ENCODE peak calls at places on chromosome 3, in five cellular contexts. One of them, this sample, is unnamed.
A peak's percentile ranks its signal among the peaks of the same experiment; 100 is the strongest.

GRCh38 chr3:9937839-9938238 is 4.2 kb downstream of the CRELD1 start:
- DNase-seq in ovary: no peak
- DNase-seq in upper lobe of left lung: no peak
- DNase-seq in endothelial cell of umbilical vein: no peak
- DNase-seq in right lobe of liver: no peak
- DNase-seq in this sample: no peak

GRCh38 chr3:184320099-184320445 is 5.7 kb downstream of the EIF4G1 start:
- DNase-seq in ovary: peak; percentile 99
- DNase-seq in upper lobe of left lung: peak; percentile 98
- DNase-seq in endothelial cell of umbilical vein: peak; percentile 94
- DNase-seq in right lobe of liver: peak; percentile 98
- DNase-seq in this sample: peak; percentile 98

GRCh38 chr3:16151109-16151508 is 23.4 kb upstream of the GALNT15 start:
- DNase-seq in ovary: peak; percentile 72
- DNase-seq in upper lobe of left lung: peak; percentile 48
- DNase-seq in endothelial cell of umbilical vein: peak; percentile 36
- DNase-seq in right lobe of liver: peak; percentile 67
- DNase-seq in this sample: no peak

GRCh38 chr3:16441306-16441898 is 72.1 kb downstream of the RFTN1 start:
- DNase-seq in ovary: no peak
- DNase-seq in upper lobe of left lung: no peak
- DNase-seq in endothelial cell of umbilical vein: no peak
- DNase-seq in right lobe of liver: no peak
- DNase-seq in this sample: no peak

GRCh38 chr3:4948395-4948794 is 30.8 kb upstream of the BHLHE40 start:
- DNase-seq in ovary: no peak
- DNase-seq in upper lobe of left lung: no peak
- DNase-seq in endothelial cell of umbilical vein: no peak
- DNase-seq in right lobe of liver: no peak
- DNase-seq in this sample: no peak

GRCh38 chr3:188090626-188091309 is 63.2 kb upstream of the LPP start:
- DNase-seq in ovary: no peak
- DNase-seq in upper lobe of left lung: no peak
- DNase-seq in endothelial cell of umbilical vein: no peak
- DNase-seq in right lobe of liver: no peak
- DNase-seq in this sample: no peak

GRCh38 chr3:53890726-53891499 is 746 bp downstream of the SELENOK start:
- DNase-seq in ovary: no peak
- DNase-seq in upper lobe of left lung: peak; percentile 43
- DNase-seq in endothelial cell of umbilical vein: peak; percentile 53
- DNase-seq in right lobe of liver: no peak
- DNase-seq in this sample: peak; percentile 8

GRCh38 chr3:14624498-14624897 is 27.1 kb upstream of the CCDC174 start:
- DNase-seq in ovary: no peak
- DNase-seq in upper lobe of left lung: no peak
- DNase-seq in endothelial cell of umbilical vein: no peak
- DNase-seq in right lobe of liver: no peak
- DNase-seq in this sample: no peak

GRCh38 chr3:46087871-46088270 is 60.6 kb upstream of the XCR1 start:
- DNase-seq in ovary: no peak
- DNase-seq in upper lobe of left lung: peak; percentile 48
- DNase-seq in endothelial cell of umbilical vein: no peak
- DNase-seq in right lobe of liver: no peak
- DNase-seq in this sample: no peak

GRCh38 chr3:5891721-5892120 is 704.2 kb downstream of the EDEM1 start:
- DNase-seq in ovary: no peak
- DNase-seq in upper lobe of left lung: no peak
- DNase-seq in endothelial cell of umbilical vein: no peak
- DNase-seq in right lobe of liver: no peak
- DNase-seq in this sample: no peak

GRCh38 chr3:72341943-72342342 is 506.3 kb downstream of the SHQ1 start:
- DNase-seq in ovary: peak; percentile 66
- DNase-seq in upper lobe of left lung: no peak
- DNase-seq in endothelial cell of umbilical vein: no peak
- DNase-seq in right lobe of liver: no peak
- DNase-seq in this sample: no peak

GRCh38 chr3:45896956-45897355 is 10.6 kb downstream of the CCR9 start:
- DNase-seq in ovary: no peak
- DNase-seq in upper lobe of left lung: no peak
- DNase-seq in endothelial cell of umbilical vein: no peak
- DNase-seq in right lobe of liver: no peak
- DNase-seq in this sample: no peak

GRCh38 chr3:172202797-172203196 is 163.4 kb downstream of the FNDC3B start:
- DNase-seq in ovary: no peak
- DNase-seq in upper lobe of left lung: no peak
- DNase-seq in endothelial cell of umbilical vein: no peak
- DNase-seq in right lobe of liver: no peak
- DNase-seq in this sample: no peak

GRCh38 chr3:127848131-127849129 is 26.1 kb upstream of the MGLL start:
- DNase-seq in ovary: no peak
- DNase-seq in upper lobe of left lung: no peak
- DNase-seq in endothelial cell of umbilical vein: no peak
- DNase-seq in right lobe of liver: no peak
- DNase-seq in this sample: no peak

GRCh38 chr3:159763466-159764210 is 225.0 kb upstream of the IL12A start:
- DNase-seq in ovary: peak; percentile 54
- DNase-seq in upper lobe of left lung: peak; percentile 74
- DNase-seq in endothelial cell of umbilical vein: peak; percentile 85
- DNase-seq in right lobe of liver: peak; percentile 86
- DNase-seq in this sample: peak; percentile 69
- TF ChIP-seq POLR2A in ovary: peak; percentile 6
- TF ChIP-seq POLR2A in upper lobe of left lung: peak; percentile 77
- TF ChIP-seq POLR2A in endothelial cell of umbilical vein: peak; percentile 12
- TF ChIP-seq POLR2A in right lobe of liver: peak; percentile 88
- TF ChIP-seq POLR2A in this sample: peak; percentile 71

DNA sequence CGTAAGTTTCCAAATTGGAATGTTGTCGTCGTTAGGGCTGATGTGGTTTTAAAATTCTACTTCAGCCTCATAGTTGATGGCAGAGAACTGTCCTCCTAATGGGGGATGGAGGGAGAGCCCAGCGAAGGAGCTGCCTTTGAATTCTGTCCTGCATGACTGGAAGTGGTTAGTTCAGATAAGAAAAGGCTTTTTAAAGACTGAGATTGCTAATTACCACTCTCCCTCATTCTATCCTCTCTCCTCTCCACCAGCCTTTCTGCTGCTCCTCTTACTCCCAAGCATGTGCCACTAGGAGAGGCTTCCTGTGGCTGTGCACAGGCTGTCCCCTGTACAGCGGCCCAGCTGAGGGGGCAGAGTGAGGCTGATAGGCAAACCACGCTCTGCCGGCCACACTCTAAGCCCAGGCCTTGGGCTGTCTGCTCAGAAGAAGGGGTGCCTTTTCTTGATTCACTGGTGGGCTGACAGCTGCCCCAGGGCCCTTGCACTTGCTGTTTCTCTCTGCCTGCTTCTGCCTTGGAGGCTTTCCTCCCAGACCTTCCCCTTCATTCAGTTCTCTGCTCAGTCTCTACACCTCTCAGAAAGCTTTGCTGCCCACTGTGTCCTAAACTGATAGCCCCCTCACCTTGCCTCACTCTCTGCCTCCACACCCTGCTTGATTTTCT is 8.7 kb upstream of the PAQR9 start:
- DNase-seq in ovary: no peak
- DNase-seq in upper lobe of left lung: no peak
- DNase-seq in endothelial cell of umbilical vein: no peak
- DNase-seq in right lobe of liver: no peak
- DNase-seq in this sample: no peak
- H3K27ac ChIP-seq in ovary: no peak overlapping the region
- H3K27ac ChIP-seq in upper lobe of left lung: no peak overlapping the region
- H3K27ac ChIP-seq in endothelial cell of umbilical vein: no peak overlapping the region
- H3K27ac ChIP-seq in right lobe of liver: peak overlapping the region; percentile 38
- H3K27ac ChIP-seq in this sample: no peak overlapping the region

GRCh38 chr3:52458031-52458760 is 2.8 kb downstream of the NISCH start:
- DNase-seq in ovary: no peak
- DNase-seq in upper lobe of left lung: no peak
- DNase-seq in endothelial cell of umbilical vein: no peak
- DNase-seq in right lobe of liver: no peak
- DNase-seq in this sample: no peak

GRCh38 chr3:52461874-52462273 is 6.5 kb downstream of the NISCH start:
- DNase-seq in ovary: no peak
- DNase-seq in upper lobe of left lung: no peak
- DNase-seq in endothelial cell of umbilical vein: no peak
- DNase-seq in right lobe of liver: no peak
- DNase-seq in this sample: no peak

GRCh38 chr3:52456169-52456799 is 880 bp downstream of the NISCH start:
- DNase-seq in ovary: no peak
- DNase-seq in upper lobe of left lung: peak; percentile 37
- DNase-seq in endothelial cell of umbilical vein: peak; percentile 58
- DNase-seq in right lobe of liver: peak; percentile 42
- DNase-seq in this sample: peak; percentile 28

GRCh38 chr3:52456800-52457183 is 1.4 kb downstream of the NISCH start:
- DNase-seq in ovary: no peak
- DNase-seq in upper lobe of left lung: no peak
- DNase-seq in endothelial cell of umbilical vein: no peak
- DNase-seq in right lobe of liver: no peak
- DNase-seq in this sample: no peak

DNA sequence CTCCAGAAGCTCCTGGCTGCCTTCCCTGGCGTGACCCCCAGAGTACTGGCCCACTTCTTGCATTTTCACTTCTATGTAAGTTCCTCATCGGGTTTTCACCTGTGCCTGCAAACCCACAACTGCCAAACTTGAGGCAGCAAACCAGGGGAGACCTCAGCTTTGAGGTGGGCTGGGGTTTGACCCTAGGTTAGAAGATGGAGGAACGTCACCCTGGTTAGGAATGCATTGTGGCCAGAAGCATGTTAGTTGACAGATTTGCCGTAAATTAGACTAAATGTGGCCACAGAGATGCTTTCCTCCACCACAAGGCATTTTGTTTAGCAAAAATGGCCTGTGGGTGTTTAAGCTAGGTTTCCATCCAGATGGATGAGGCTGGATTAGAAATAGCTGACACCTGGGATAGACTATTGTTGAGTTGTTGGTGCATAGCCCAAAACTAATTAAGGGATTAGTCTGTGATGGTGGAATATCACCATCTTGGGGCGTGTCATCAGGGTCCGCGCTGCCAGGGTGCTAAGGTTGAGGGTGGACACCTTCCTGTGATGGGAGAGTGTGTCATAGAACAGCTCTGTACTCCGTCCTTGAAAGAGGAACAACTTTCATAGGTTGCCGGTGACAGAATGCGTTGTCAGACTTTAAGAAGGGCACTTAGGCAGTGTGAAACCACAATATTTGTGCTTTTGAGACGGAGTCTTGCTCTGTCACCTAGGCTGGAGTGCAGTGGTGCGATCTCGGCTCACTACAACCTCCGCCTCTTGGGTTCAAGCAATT is 3.6 kb downstream of the NISCH start:
- DNase-seq in ovary: no peak
- DNase-seq in upper lobe of left lung: no peak
- DNase-seq in endothelial cell of umbilical vein: no peak
- DNase-seq in right lobe of liver: no peak
- DNase-seq in this sample: no peak
- H3K36me3 ChIP-seq in ovary: no peaks in the 10 kb centered on the region
- H3K36me3 ChIP-seq in upper lobe of left lung: peaks cover 42% of the 10 kb centered on the region
- H3K36me3 ChIP-seq in endothelial cell of umbilical vein: peaks cover 23% of the 10 kb centered on the region
- H3K36me3 ChIP-seq in right lobe of liver: peaks cover 7% of the 10 kb centered on the region
- H3K36me3 ChIP-seq in this sample: peaks cover 9% of the 10 kb centered on the region

GRCh38 chr3:71319771-71320170 is 263.8 kb downstream of the FOXP1 start:
- DNase-seq in ovary: no peak
- DNase-seq in upper lobe of left lung: no peak
- DNase-seq in endothelial cell of umbilical vein: no peak
- DNase-seq in right lobe of liver: no peak
- DNase-seq in this sample: no peak
- TF ChIP-seq POLR2A in ovary: no peak
- TF ChIP-seq POLR2A in upper lobe of left lung: no peak
- TF ChIP-seq POLR2A in endothelial cell of umbilical vein: no peak
- TF ChIP-seq POLR2A in right lobe of liver: no peak
- TF ChIP-seq POLR2A in this sample: no peak

GRCh38 chr3:87248831-87249230 is 21.7 kb downstream of the CHMP2B start:
- DNase-seq in ovary: no peak
- DNase-seq in upper lobe of left lung: no peak
- DNase-seq in endothelial cell of umbilical vein: no peak
- DNase-seq in right lobe of liver: no peak
- DNase-seq in this sample: no peak
- H3K27ac ChIP-seq in ovary: no peak overlapping the region
- H3K27ac ChIP-seq in upper lobe of left lung: no peak overlapping the region
- H3K27ac ChIP-seq in endothelial cell of umbilical vein: no peak overlapping the region
- H3K27ac ChIP-seq in right lobe of liver: no peak overlapping the region
- H3K27ac ChIP-seq in this sample: no peak overlapping the region

GRCh38 chr3:39147374-39147709 is 6.0 kb downstream of the CSRNP1 start:
- DNase-seq in ovary: no peak
- DNase-seq in upper lobe of left lung: no peak
- DNase-seq in endothelial cell of umbilical vein: no peak
- DNase-seq in right lobe of liver: no peak
- DNase-seq in this sample: no peak
- H3K36me3 ChIP-seq in ovary: no peaks in the 10 kb centered on the region
- H3K36me3 ChIP-seq in upper lobe of left lung: peaks cover 45% of the 10 kb centered on the region
- H3K36me3 ChIP-seq in endothelial cell of umbilical vein: peaks cover 30% of the 10 kb centered on the region
- H3K36me3 ChIP-seq in right lobe of liver: peaks cover 26% of the 10 kb centered on the region
- H3K36me3 ChIP-seq in this sample: peaks cover 8% of the 10 kb centered on the region

This sample was measured in prostate gland.